ENCODE peak calls at places on chromosome X, in four cellular contexts. P is HCT116, G is SK-N-SH, Y is HepG2. M is an unnamed sample.

GRCh38 chrX:124238268-124238667 is 94.2 kb upstream of the TEX13D start:
- DNase-seq in Y (no peak), G (no peak), P (no peak), M (no peak)

GRCh38 chrX:37998586-37999267 is 7.6 kb upstream of the SYTL5 start:
- DNase-seq in Y (no peak), G (no peak), P (peak), M (no peak)

GRCh38 chrX:66676413-66676812 is 37.5 kb upstream of the EDA2R start:
- DNase-seq in G (no peak), P (no peak), Y (no peak), M (no peak)

GRCh38 chrX:136519069-136519468 is 12.9 kb upstream of the VGLL1 start:
- DNase-seq in P (no peak), G (no peak), Y (no peak), M (no peak)

GRCh38 chrX:39158801-39159657 is 357.8 kb downstream of the MID1IP1 start:
- DNase-seq in G (peak), P (no peak), Y (no peak), M (no peak)

GRCh38 chrX:111568356-111568755 is 56.9 kb downstream of the SERTM2 start:
- DNase-seq in Y (peak), P (peak), G (peak), M (peak)

GRCh38 chrX:120559799-120560198 is 963 bp downstream of the CUL4B start:
- DNase-seq in G (no peak), Y (no peak), P (no peak), M (peak)

GRCh38 chrX:9420513-9420912 is 44.3 kb upstream of the TBL1X start:
- DNase-seq in P (no peak), Y (no peak), G (no peak), M (no peak)

GRCh38 chrX:53116101-53116500 is 22.2 kb downstream of the KANTR start:
- DNase-seq in Y (no peak), P (no peak), G (no peak), M (no peak)

GRCh38 chrX:44400588-44400987 is 57.1 kb upstream of the EFHC2 start:
- DNase-seq in Y (no peak), P (peak), G (no peak), M (peak)

GRCh38 chrX:153525451-153525850 is 8.0 kb downstream of the ATP2B3 start:
- DNase-seq in Y (no peak), P (no peak), G (peak), M (no peak)

GRCh38 chrX:17842769-17843525 is 18.2 kb downstream of the RAI2 start:
- DNase-seq in Y (no peak), P (no peak), G (no peak), M (no peak)

GRCh38 chrX:72045552-72046277 is 86.0 kb downstream of the RTL5 start:
- DNase-seq in Y (no peak), P (no peak), G (peak), M (no peak)

GRCh38 chrX:80431502-80431832 is 11.2 kb downstream of the TENT5D start:
- DNase-seq in P (no peak), Y (no peak), G (no peak), M (no peak)

GRCh38 chrX:47587091-47587891 is 5.1 kb downstream of the TIMP1 start:
- DNase-seq in Y (no peak), P (no peak), G (no peak), M (no peak)

GRCh38 chrX:123860506-123860840 is 620 bp downstream of the XIAP start:
- DNase-seq in G (peak), Y (peak), P (no peak), M (no peak)

GRCh38 chrX:133570549-133570948 is 155.3 kb upstream of the GPC4 start:
- DNase-seq in Y (no peak), G (no peak), P (no peak), M (no peak)

GRCh38 chrX:154370300-154370881 is 4.0 kb downstream of the FLNA start:
- DNase-seq in G (peak), P (no peak), Y (no peak), M (no peak)

GRCh38 chrX:58025979-58026378 is 115.7 kb upstream of the ZXDA start:
- DNase-seq in P (peak), Y (peak), G (peak), M (peak)

GRCh38 chrX:140431521-140431920 is 73.3 kb downstream of the SOX3 start:
- DNase-seq in Y (no peak), P (no peak), G (no peak), M (no peak)

GRCh38 chrX:115892056-115892708 is 278.4 kb upstream of the AGTR2 start:
- DNase-seq in G (no peak), P (peak), Y (peak), M (no peak)

GRCh38 chrX:16023790-16024734 is 99.3 kb upstream of the GRPR start:
- DNase-seq in G (no peak), P (peak), Y (peak), M (no peak)

GRCh38 chrX:152641256-152641875 is 3.7 kb downstream of the GABRQ start:
- DNase-seq in G (no peak), Y (no peak), P (no peak), M (no peak)

GRCh38 chrX:1451676-1452496 is 823 bp downstream of the ASMTL start:
- DNase-seq in P (no peak), Y (no peak), G (no peak), M (no peak)

GRCh38 chrX:104309169-104309568 is 54.4 kb upstream of the ESX1 start:
- DNase-seq in P (no peak), Y (no peak), G (no peak), M (no peak)

GRCh38 chrX:78747471-78747870 is at the start of gene LPAR4:
- DNase-seq in G (no peak), Y (no peak), P (no peak), M (no peak)

GRCh38 chrX:8845060-8845459 is 43.9 kb upstream of the FAM9A start:
- DNase-seq in G (no peak), Y (no peak), P (no peak), M (peak)

GRCh38 chrX:11464836-11465458 is 171.7 kb downstream of the AMELX start:
- DNase-seq in Y (no peak), P (no peak), G (no peak), M (peak)

GRCh38 chrX:14409341-14409740 is 120.0 kb upstream of the GLRA2 start:
- DNase-seq in G (no peak), P (no peak), Y (peak), M (no peak)

GRCh38 chrX:132044953-132045352 is 21.9 kb downstream of the STK26 start:
- DNase-seq in Y (no peak), G (no peak), P (no peak), M (peak)

GRCh38 chrX:12610079-12610478 is 181.1 kb upstream of the PRPS2 start:
- DNase-seq in P (no peak), G (no peak), Y (no peak), M (no peak)

GRCh38 chrX:120732879-120733278 is 103.0 kb upstream of the C1GALT1C1 start:
- DNase-seq in P (no peak), Y (no peak), G (no peak), M (no peak)

GRCh38 chrX:13764765-13765164 is 30.2 kb downstream of the OFD1 start:
- DNase-seq in G (peak), Y (peak), P (no peak), M (peak)

GRCh38 chrX:64447207-64447606 is 52.0 kb upstream of the MTMR8 start:
- DNase-seq in Y (no peak), P (no peak), G (no peak), M (no peak)
- TF ChIP-seq ELF1 in Y (no peak), P (no peak), G (no peak), M (no peak)

DNA sequence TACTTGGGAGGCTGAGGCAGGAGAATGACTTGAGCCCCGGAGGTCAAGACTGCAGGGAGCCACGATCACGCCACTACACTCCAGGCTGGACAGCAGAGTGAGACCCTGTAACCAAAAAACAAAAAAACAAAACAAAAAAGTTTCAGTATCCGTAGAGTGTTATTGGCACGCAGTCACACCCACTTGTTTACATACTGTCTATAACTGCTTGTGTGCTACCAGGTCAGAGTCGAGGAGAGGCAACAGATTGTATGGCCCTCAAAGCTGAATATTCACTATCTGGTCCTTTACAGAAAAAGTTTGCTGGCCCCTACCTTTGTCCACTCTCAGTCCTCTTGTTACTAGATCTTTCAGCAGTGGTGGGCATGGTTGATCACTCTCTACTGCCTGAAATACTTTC is 8.2 kb upstream of the CD99L2 start:
- DNase-seq in G (no peak), P (no peak), Y (no peak), M (no peak)
- TF ChIP-seq ELF1 in G (no peak), P (no peak), Y (no peak), M (no peak)

GRCh38 chrX:74593593-74593992 is 20.8 kb downstream of the RLIM start:
- DNase-seq in P (no peak), G (no peak), Y (no peak), M (no peak)
- TF ChIP-seq ELF1 in P (no peak), G (no peak), Y (no peak), M (no peak)

DNA sequence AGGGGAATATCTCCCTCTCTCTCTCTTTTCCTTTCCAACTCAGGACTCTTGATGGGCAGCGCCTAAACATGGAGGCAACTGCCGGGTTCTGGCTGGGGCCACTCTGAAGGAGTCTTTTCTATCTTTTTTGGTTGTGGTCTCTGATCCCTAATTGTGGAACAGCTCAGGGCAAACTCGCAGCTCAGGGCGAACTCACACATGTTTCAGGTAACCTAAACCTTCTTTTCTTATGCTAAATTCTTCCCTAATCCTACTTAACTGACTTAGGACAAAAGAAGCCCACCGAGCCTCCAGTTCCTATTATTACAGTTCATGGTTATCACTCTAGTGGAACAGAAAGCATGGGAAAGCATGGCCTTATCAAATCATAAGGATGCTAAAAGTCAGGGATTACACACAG is 21.3 kb downstream of the ETDA start:
- DNase-seq in G (no peak), Y (no peak), P (no peak), M (no peak)
- TF ChIP-seq ELF1 in G (no peak), Y (no peak), P (no peak), M (no peak)

DNA sequence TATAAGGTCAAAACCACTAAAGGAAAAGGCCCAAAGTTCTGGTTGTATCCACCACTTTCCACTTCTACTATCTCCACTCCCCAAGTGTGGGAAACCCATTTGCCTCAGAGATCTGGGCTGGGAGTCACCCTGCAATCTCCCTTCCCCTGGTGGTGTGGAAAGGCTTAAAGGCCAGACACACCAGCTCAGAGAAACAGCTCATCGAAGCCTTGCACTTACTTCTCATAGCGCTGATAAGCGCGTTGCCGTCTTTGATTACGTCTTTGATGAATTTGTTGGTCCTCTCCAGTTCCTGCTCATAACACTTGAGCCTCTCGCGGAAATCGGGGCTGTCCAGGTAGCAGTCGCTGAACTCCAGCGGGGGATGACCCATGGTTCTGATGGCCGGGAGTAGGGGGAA is 647 bp downstream of the OPHN1 start:
- DNase-seq in Y (no peak), P (no peak), G (peak), M (peak)
- TF ChIP-seq ELF1 in Y (no peak), P (no peak), G (no peak), M (no peak)

GRCh38 chrX:118373538-118373937 is 27.6 kb downstream of the WDR44 start:
- DNase-seq in P (no peak), G (no peak), Y (peak), M (no peak)
- TF ChIP-seq ELF1 in P (no peak), G (no peak), Y (no peak), M (no peak)

DNA sequence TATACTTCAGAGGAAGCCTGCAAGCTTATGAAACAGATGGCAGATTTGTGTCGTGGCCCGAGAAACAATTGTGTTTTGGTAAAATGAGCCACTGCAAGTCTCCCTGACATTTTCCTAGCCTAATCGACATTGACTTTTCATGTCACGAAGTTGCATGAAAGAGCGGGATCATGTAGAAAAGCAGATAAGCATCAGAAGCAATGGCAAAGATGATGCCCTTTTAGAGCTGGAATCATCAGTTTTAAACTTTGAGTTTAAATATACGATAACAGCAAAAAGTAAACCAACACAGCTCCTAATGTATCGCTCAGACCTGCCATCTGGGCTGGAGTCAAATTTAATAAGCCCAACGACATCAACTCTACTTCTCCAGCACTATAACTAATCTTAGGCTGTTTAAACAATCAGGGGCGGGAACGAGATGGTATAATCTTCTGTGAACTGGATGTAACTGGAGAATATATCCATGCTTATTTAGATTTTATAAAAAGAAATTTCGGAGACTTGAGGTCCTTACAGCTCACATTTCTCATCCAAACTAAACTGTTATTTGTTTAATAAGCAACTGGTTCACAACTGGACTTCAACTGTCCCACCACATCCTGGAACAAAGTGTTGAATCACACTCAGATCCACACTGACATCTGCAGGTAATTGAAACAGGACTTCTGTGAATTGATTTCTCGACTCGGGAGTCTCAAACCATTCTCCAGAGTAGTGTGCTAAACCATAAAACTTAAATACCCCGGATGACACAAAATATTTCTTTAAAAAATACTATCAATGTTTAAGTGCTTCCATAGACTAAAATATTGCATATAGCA is 95.1 kb upstream of the PLAC1 start:
- DNase-seq in G (no peak), P (no peak), Y (peak), M (no peak)
- TF ChIP-seq ELF1 in G (no peak), P (no peak), Y (no peak), M (no peak)